ENCODE peak calls at places on chromosomes 5 and 9, in eight cellular contexts. G is CD4-positive, CD25-positive, alpha-beta regulatory T cell; X is astrocyte; B is CD8-positive, alpha-beta T cell; Q is trophoblast cell; O is AG04450; I is neuronal stem cell; Y is SJCRH30. R is an unnamed sample.

GRCh38 chr9:21357479-21358290 is 7.0 kb upstream of the IFNA6 start:
- DNase-seq in G (no peak), X (peak; percentile 4), B (no peak), Q (no peak), O (no peak), I (no peak), Y (no peak), R (no peak)

GRCh38 chr5:172008689-172009141 is 2.3 kb upstream of the FBXW11 start:
- DNase-seq in G (no peak), X (peak; percentile 76), B (no peak), Q (no peak), O (no peak), I (no peak), Y (no peak), R (no peak)

GRCh38 chr5:141734501-141735231 is 52.6 kb upstream of the ARAP3 start:
- DNase-seq in G (no peak), X (peak; percentile 33), B (peak; percentile 22), Q (peak; percentile 76), O (peak; percentile 7), I (peak; percentile 72), Y (peak; percentile 71), R (peak; percentile 55)

GRCh38 chr9:6098431-6098830 is 83.0 kb upstream of the RANBP6 start:
- DNase-seq in G (no peak), X (peak; percentile 22), B (no peak), Q (no peak), O (no peak), I (no peak), Y (no peak), R (no peak)

GRCh38 chr5:126100767-126101166 is 322.4 kb upstream of the GRAMD2B start:
- DNase-seq in G (no peak), X (no peak), B (no peak), Q (no peak), O (no peak), I (no peak), Y (peak; percentile 28), R (peak; percentile 7)

GRCh38 chr9:734831-735511 is 106.5 kb upstream of the DMRT1 start:
- DNase-seq in G (no peak), X (peak; percentile 98), B (no peak), Q (peak; percentile 63), O (peak; percentile 89), I (no peak), Y (peak; percentile 7), R (no peak)

GRCh38 chr9:137731947-137732813 is 113.4 kb downstream of the EHMT1 start:
- DNase-seq in G (no peak), X (no peak), B (no peak), Q (no peak), O (no peak), I (no peak), Y (no peak), R (no peak)

GRCh38 chr5:11177993-11178711 is 417.1 kb upstream of the DAP start:
- DNase-seq in G (no peak), X (peak; percentile 7), B (no peak), Q (no peak), O (no peak), I (no peak), Y (no peak), R (no peak)

GRCh38 chr5:131265318-131265803 is 1.5 kb downstream of the CDC42SE2 start:
- DNase-seq in G (no peak), X (no peak), B (no peak), Q (no peak), O (no peak), I (no peak), Y (peak; percentile 22), R (peak; percentile 45)

GRCh38 chr5:91598216-91598615 is 215.1 kb upstream of the ARRDC3 start:
- DNase-seq in G (no peak), X (no peak), B (no peak), Q (no peak), O (no peak), I (no peak), Y (peak; percentile 18), R (no peak)

GRCh38 chr5:61817472-61818326 is 485.6 kb downstream of the ZSWIM6 start:
- DNase-seq in G (no peak), X (peak; percentile 34), B (no peak), Q (peak; percentile 22), O (peak; percentile 11), I (peak; percentile 24), Y (peak; percentile 50), R (peak; percentile 84)

GRCh38 chr5:174355208-174355612 is 309.7 kb downstream of the NSG2 start:
- DNase-seq in G (no peak), X (peak; percentile 98), B (no peak), Q (peak; percentile 91), O (peak; percentile 10), I (no peak), Y (no peak), R (peak; percentile 12)

DNA sequence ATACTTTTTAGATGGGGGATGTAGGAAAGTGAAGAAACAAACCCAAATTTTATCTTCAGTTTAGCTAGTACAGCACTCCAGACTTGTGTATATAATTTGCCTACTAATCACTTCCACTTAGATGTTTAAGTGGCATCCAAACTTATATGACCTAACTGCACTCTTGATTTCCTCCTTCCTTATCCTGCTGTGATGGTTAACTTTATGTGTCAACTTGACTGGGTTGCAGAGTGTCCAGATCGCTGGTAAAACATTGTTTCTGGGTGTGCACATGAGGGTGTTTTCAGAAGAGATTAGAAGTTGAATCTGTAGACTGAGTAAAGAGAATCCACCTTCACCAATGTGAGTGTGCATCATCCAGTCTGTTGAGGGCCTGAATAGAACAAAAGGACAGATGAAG is 79.8 kb downstream of the PCSK1 start:
- DNase-seq in G (no peak), X (no peak), B (no peak), Q (no peak), O (no peak), I (no peak), Y (no peak), R (no peak)
- H3K4me3 ChIP-seq in G (no peak overlapping the region), X (no peak overlapping the region), B (no peak overlapping the region), Q (no peak overlapping the region), O (no peak overlapping the region), I (no peak overlapping the region), Y (no peak overlapping the region), R (no peak overlapping the region)

GRCh38 chr9:101951598-101951997 is 213.2 kb upstream of the GRIN3A start:
- DNase-seq in G (no peak), X (no peak), B (no peak), Q (no peak), O (no peak), I (no peak), Y (no peak), R (no peak)
- H3K9me3 ChIP-seq in G (no peaks in the 10 kb centered on the region), X (no peaks in the 10 kb centered on the region), B (no peaks in the 10 kb centered on the region), Q (no peaks in the 10 kb centered on the region), O (peaks cover 29% of the 10 kb centered on the region), I (no peaks in the 10 kb centered on the region), Y (peaks cover 2% of the 10 kb centered on the region), R (no peaks in the 10 kb centered on the region)

GRCh38 chr5:177378884-177379883 is 5.0 kb upstream of the SLC34A1 start:
- DNase-seq in G (no peak), X (peak; percentile 90), B (no peak), Q (peak; percentile 81), O (peak; percentile 82), I (no peak), Y (no peak), R (peak; percentile 34)

GRCh38 chr5:177382423-177383029 is 1.7 kb upstream of the SLC34A1 start:
- DNase-seq in G (no peak), X (no peak), B (no peak), Q (no peak), O (no peak), I (no peak), Y (no peak), R (no peak)

GRCh38 chr5:177377851-177378776 is 6.1 kb upstream of the SLC34A1 start:
- DNase-seq in G (no peak), X (no peak), B (no peak), Q (no peak), O (no peak), I (no peak), Y (no peak), R (no peak)

GRCh38 chr5:177383181-177383580 is 1.1 kb upstream of the SLC34A1 start:
- DNase-seq in G (no peak), X (no peak), B (no peak), Q (no peak), O (no peak), I (no peak), Y (no peak), R (no peak)

DNA sequence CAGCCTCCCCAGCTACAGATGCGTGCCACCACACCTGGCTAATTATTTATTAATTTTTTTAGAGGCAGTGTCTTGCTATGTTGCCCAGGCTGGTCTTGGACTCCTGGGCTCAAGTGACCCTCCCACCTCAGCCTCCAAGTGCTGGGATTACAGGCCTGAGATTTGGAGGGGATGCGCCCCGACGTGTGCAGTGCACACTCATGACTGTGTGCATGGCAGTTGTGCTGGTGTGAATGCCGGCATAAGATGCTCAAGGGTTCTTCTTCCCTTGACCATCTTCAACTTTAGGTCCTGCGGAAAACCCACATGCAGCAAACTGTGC is 3.5 kb upstream of the SLC34A1 start:
- DNase-seq in G (no peak), X (no peak), B (no peak), Q (no peak), O (no peak), I (no peak), Y (no peak), R (no peak)
- H3K27ac ChIP-seq in G (no peak overlapping the region), X (no peak overlapping the region), B (no peak overlapping the region), Q (no peak overlapping the region), O (no peak overlapping the region), I (no peak overlapping the region), Y (no peak overlapping the region), R (no peak overlapping the region)

DNA sequence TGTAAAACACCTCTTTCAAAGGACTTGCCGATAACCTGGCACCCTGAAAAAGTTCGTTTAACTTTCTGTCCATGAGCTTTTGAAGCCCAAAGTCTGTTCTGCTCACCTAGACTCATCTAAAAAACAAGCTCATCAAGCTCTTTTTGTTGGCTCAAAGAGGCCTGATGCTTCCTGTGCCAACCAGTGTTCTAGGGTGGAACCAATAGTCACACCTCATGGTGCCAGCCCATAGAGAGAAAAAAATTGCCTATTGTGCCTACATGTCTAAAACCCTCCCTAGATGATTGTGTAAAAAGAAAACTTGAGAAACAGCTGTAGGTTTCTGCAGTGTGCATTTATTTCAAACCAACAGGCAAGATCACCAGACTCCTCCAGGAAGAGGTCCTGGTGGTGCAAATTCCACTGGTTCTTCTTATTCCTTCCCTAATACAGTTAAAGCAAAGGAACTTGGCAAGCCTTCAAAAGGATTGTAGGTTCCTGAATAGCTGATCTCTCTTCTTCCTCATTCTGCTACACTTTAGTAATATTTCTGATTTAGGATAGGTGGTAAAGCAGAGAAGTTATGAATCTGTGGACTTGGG is 4.8 kb downstream of the SH3RF2 start:
- DNase-seq in G (no peak), X (peak; percentile 58), B (no peak), Q (no peak), O (no peak), I (no peak), Y (no peak), R (no peak)
- H3K4me3 ChIP-seq in G (no peak overlapping the region), X (no peak overlapping the region), B (no peak overlapping the region), Q (no peak overlapping the region), O (no peak overlapping the region), I (no peak overlapping the region), Y (no peak overlapping the region), R (no peak overlapping the region)

DNA sequence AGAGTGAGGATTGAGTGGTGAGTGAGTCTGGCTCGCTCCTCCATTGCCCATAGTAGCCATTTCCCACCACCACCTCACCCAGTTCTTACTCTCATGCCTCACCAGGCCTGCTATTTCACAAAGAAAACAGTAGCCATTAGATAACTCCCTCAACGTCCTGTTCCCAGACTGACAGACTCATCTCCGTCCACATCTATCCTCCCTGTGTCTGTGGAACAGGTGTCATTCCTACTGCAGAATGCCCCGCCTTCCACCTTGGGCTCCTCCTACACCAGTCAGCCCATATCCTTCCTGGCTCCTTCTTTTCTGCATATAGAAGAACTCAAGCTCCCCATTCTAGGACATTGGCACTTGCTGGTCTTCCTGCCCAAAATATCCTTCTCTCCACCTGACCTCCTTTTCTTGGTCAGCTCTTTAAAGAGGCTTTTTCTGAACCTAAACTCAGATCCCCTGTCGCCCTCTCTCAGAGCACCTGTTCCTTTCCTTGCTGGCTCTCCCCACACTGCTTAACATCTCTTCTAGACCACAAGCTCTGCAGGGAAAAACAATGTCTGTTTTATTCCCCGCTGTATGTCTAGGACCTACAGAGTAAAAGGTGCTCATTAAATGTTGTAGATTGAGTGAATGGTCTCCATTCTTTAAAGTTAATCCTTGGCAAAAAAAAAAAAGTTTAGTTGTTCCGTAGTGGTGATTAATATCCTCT is 3.2 kb downstream of the TNFAIP8 start:
- DNase-seq in G (no peak), X (no peak), B (no peak), Q (no peak), O (no peak), I (no peak), Y (peak; percentile 77), R (no peak)
- H3K9me3 ChIP-seq in G (no peaks in the 10 kb centered on the region), X (no peaks in the 10 kb centered on the region), B (no peaks in the 10 kb centered on the region), Q (peaks cover 6% of the 10 kb centered on the region), O (no peaks in the 10 kb centered on the region), I (no peaks in the 10 kb centered on the region), Y (no peaks in the 10 kb centered on the region), R (no peaks in the 10 kb centered on the region)

R was measured in A673.